ENCODE peak calls at places on chromosomes 6 and 20, in eight cellular contexts. A, G, C, B, H, T, S and D are unnamed samples.

GRCh38 chr6:130825772-130826441 is 1.3 kb upstream of the SMLR1 start:
- DNase-seq in T (no peak), A (peak), B (no peak), C (no peak), G (no peak), H (no peak), S (no peak), D (peak)

GRCh38 chr6:53347921-53348435 is 772 bp downstream of the ELOVL5 start:
- DNase-seq in T (no peak), G (peak), S (peak), A (peak), H (peak), B (peak), C (peak), D (peak)

GRCh38 chr6:2970753-2971419 is 481 bp downstream of the SERPINB6 start:
- DNase-seq in T (no peak), S (peak), H (peak), B (peak), C (no peak), G (peak), A (peak), D (peak)

GRCh38 chr6:13355969-13356368 is 27.6 kb upstream of the TBC1D7 start:
- DNase-seq in T (peak), H (no peak), S (no peak), C (no peak), A (no peak), B (peak), G (peak), D (no peak)

GRCh38 chr6:87540541-87540940 is 49.2 kb downstream of the RARS2 start:
- DNase-seq in B (no peak), G (no peak), A (no peak), T (no peak), C (no peak), H (no peak), S (no peak), D (no peak)

GRCh38 chr20:62142252-62143117 is 709 bp downstream of the PSMA7 start:
- DNase-seq in S (no peak), H (no peak), C (no peak), T (no peak), A (peak), B (no peak), G (no peak), D (peak)

GRCh38 chr6:70280462-70280861 is 22.4 kb downstream of the COL9A1 start:
- DNase-seq in T (no peak), A (peak), B (no peak), H (no peak), C (no peak), S (no peak), G (no peak), D (peak)

GRCh38 chr20:59051666-59052065 is 9.1 kb upstream of the PRELID3B start:
- DNase-seq in A (no peak), G (no peak), C (no peak), B (no peak), H (no peak), S (no peak), T (no peak), D (no peak)

GRCh38 chr6:150617496-150618460 is 18.1 kb downstream of the PLEKHG1 start:
- DNase-seq in H (no peak), S (no peak), C (no peak), B (no peak), T (peak), G (no peak), A (no peak), D (no peak)

GRCh38 chr6:39816744-39817143 is 24.6 kb downstream of the DAAM2 start:
- DNase-seq in H (no peak), G (no peak), C (no peak), B (no peak), T (no peak), S (no peak), A (no peak), D (no peak)

GRCh38 chr6:147390909-147391536 is 117.5 kb upstream of the SAMD5 start:
- DNase-seq in T (peak), S (no peak), G (no peak), H (no peak), A (no peak), C (no peak), B (peak), D (no peak)

GRCh38 chr6:22926613-22927348 is 357.4 kb downstream of the HDGFL1 start:
- DNase-seq in A (no peak), G (no peak), T (no peak), S (no peak), C (no peak), B (peak), H (no peak), D (no peak)

GRCh38 chr6:142318714-142319113 is 16.9 kb downstream of the ADGRG6 start:
- DNase-seq in T (no peak), A (no peak), H (no peak), C (no peak), G (no peak), B (no peak), S (no peak), D (no peak)

GRCh38 chr6:141682391-141682790 is 450.3 kb upstream of the GJE1 start:
- DNase-seq in G (no peak), A (no peak), S (no peak), B (peak), H (no peak), T (peak), C (no peak), D (no peak)

GRCh38 chr6:136566851-136567250 is 16.6 kb upstream of the MAP7 start:
- DNase-seq in C (no peak), H (no peak), S (no peak), T (no peak), G (no peak), B (no peak), A (no peak), D (no peak)

GRCh38 chr6:143941852-143942627 is 66.0 kb downstream of the PLAGL1 start:
- DNase-seq in G (peak), C (no peak), H (no peak), T (peak), B (peak), A (peak), S (no peak), D (peak)

GRCh38 chr6:4128748-4129147 is 6.6 kb downstream of the ECI2 start:
- DNase-seq in G (no peak), A (no peak), H (no peak), S (no peak), T (no peak), B (no peak), C (no peak), D (no peak)

GRCh38 chr20:50115041-50115512 is 2.1 kb upstream of the UBE2V1 start:
- DNase-seq in C (no peak), S (peak), T (no peak), H (no peak), A (no peak), B (no peak), G (no peak), D (no peak)

GRCh38 chr6:19715166-19715558 is 122.0 kb upstream of the ID4 start:
- DNase-seq in H (no peak), C (no peak), G (no peak), B (no peak), S (no peak), T (peak), A (no peak), D (peak)

GRCh38 chr6:154605207-154605877 is 94.9 kb upstream of the CNKSR3 start:
- DNase-seq in B (no peak), C (no peak), G (peak), H (no peak), T (no peak), S (no peak), A (no peak), D (no peak)

GRCh38 chr20:23066772-23067171 is 17.3 kb upstream of the THBD start:
- DNase-seq in S (no peak), G (no peak), H (no peak), A (no peak), B (no peak), T (no peak), C (no peak), D (no peak)

GRCh38 chr6:43724914-43725642 is 37.5 kb upstream of the MRPS18A start:
- DNase-seq in S (peak), B (peak), A (no peak), G (peak), H (peak), T (peak), C (no peak), D (no peak)